ENCODE peak calls at places on chromosomes 5 and 9, in four cellular contexts. One of them, this sample, is unnamed.

GRCh38 chr5:56564451-56565223 is 250.7 kb upstream of the MAP3K1 start:
- DNase-seq in activated CD4-positive, alpha-beta T cell treated with anti-CD3 and anti-CD28 coated beads, Interleukin-2, amount 10 ng/mL, durations not matched to agents 7 days and 5 days: no peak
- DNase-seq in caudate nucleus: no peak
- DNase-seq in A549: no peak
- DNase-seq in this sample: no peak

GRCh38 chr5:56170557-56170956 is 62.6 kb downstream of the ANKRD55 start:
- DNase-seq in activated CD4-positive, alpha-beta T cell treated with anti-CD3 and anti-CD28 coated beads, Interleukin-2, amount 10 ng/mL, durations not matched to agents 7 days and 5 days: no peak
- DNase-seq in caudate nucleus: no peak
- DNase-seq in A549: no peak
- DNase-seq in this sample: no peak

GRCh38 chr9:98162638-98163037 is 29.8 kb downstream of the CORO2A start:
- DNase-seq in activated CD4-positive, alpha-beta T cell treated with anti-CD3 and anti-CD28 coated beads, Interleukin-2, amount 10 ng/mL, durations not matched to agents 7 days and 5 days: no peak
- DNase-seq in caudate nucleus: no peak
- DNase-seq in A549: no peak
- DNase-seq in this sample: no peak

GRCh38 chr9:132243156-132244074 is 81.6 kb downstream of the NTNG2 start:
- DNase-seq in activated CD4-positive, alpha-beta T cell treated with anti-CD3 and anti-CD28 coated beads, Interleukin-2, amount 10 ng/mL, durations not matched to agents 7 days and 5 days: no peak
- DNase-seq in caudate nucleus: no peak
- DNase-seq in A549: no peak
- DNase-seq in this sample: no peak

GRCh38 chr5:139104577-139105271 is 93.4 kb downstream of the SIL1 start:
- DNase-seq in activated CD4-positive, alpha-beta T cell treated with anti-CD3 and anti-CD28 coated beads, Interleukin-2, amount 10 ng/mL, durations not matched to agents 7 days and 5 days: no peak
- DNase-seq in caudate nucleus: peak
- DNase-seq in A549: no peak
- DNase-seq in this sample: no peak

GRCh38 chr5:121982500-121983261 is 20.9 kb downstream of the SRFBP1 start:
- DNase-seq in activated CD4-positive, alpha-beta T cell treated with anti-CD3 and anti-CD28 coated beads, Interleukin-2, amount 10 ng/mL, durations not matched to agents 7 days and 5 days: no peak
- DNase-seq in caudate nucleus: no peak
- DNase-seq in A549: no peak
- DNase-seq in this sample: no peak

GRCh38 chr5:17401509-17402290 is 96.3 kb upstream of the TAF11L2 start:
- DNase-seq in activated CD4-positive, alpha-beta T cell treated with anti-CD3 and anti-CD28 coated beads, Interleukin-2, amount 10 ng/mL, durations not matched to agents 7 days and 5 days: no peak
- DNase-seq in caudate nucleus: no peak
- DNase-seq in A549: no peak
- DNase-seq in this sample: no peak

GRCh38 chr9:129750010-129750409 is 2.8 kb downstream of the PTGES start:
- DNase-seq in activated CD4-positive, alpha-beta T cell treated with anti-CD3 and anti-CD28 coated beads, Interleukin-2, amount 10 ng/mL, durations not matched to agents 7 days and 5 days: no peak
- DNase-seq in caudate nucleus: no peak
- DNase-seq in A549: no peak
- DNase-seq in this sample: peak

GRCh38 chr5:142783601-142784291 is 13.6 kb downstream of the ARHGAP26 start:
- DNase-seq in activated CD4-positive, alpha-beta T cell treated with anti-CD3 and anti-CD28 coated beads, Interleukin-2, amount 10 ng/mL, durations not matched to agents 7 days and 5 days: peak
- DNase-seq in caudate nucleus: peak
- DNase-seq in A549: no peak
- DNase-seq in this sample: no peak

GRCh38 chr5:140362875-140363630 is 3.1 kb downstream of the SLC4A9 start:
- DNase-seq in activated CD4-positive, alpha-beta T cell treated with anti-CD3 and anti-CD28 coated beads, Interleukin-2, amount 10 ng/mL, durations not matched to agents 7 days and 5 days: peak
- DNase-seq in caudate nucleus: peak
- DNase-seq in A549: peak
- DNase-seq in this sample: peak